ENCODE peak calls at places on chromosomes 7 and 10, in six cellular contexts. U is adrenal gland, Y is psoas muscle, X is transverse colon, C is gastrocnemius medialis, V is mammary epithelial cell. F is an unnamed sample. For H3K4me1, the result is how much of the 10 kb centered on the place peaks cover.

GRCh38 chr10:68340358-68341080 is 7.8 kb upstream of the PBLD start:
- DNase-seq in C (no peak), V (no peak), U (no peak), Y (no peak), X (no peak), F (no peak)

GRCh38 chr7:42138691-42139090 is 98.3 kb downstream of the GLI3 start:
- DNase-seq in Y (no peak), C (no peak), X (no peak), U (no peak), V (no peak), F (no peak)

GRCh38 chr10:93300981-93301380 is 181.2 kb downstream of the MYOF start:
- DNase-seq in C (no peak), V (no peak), U (no peak), Y (no peak), X (no peak), F (no peak)

GRCh38 chr7:520503-521161 is 986 bp upstream of the PDGFA start:
- DNase-seq in X (no peak), C (no peak), Y (no peak), V (no peak), U (no peak), F (no peak)

GRCh38 chr7:151657173-151657572 is 137.5 kb upstream of the RHEB start:
- DNase-seq in X (no peak), Y (no peak), U (no peak), V (no peak), C (peak), F (no peak)

GRCh38 chr7:90761584-90761983 is 165.5 kb downstream of the CDK14 start:
- DNase-seq in V (no peak), U (no peak), X (no peak), Y (no peak), C (no peak), F (no peak)

GRCh38 chr10:123502983-123503382 is 163.2 kb upstream of the GPR26 start:
- DNase-seq in U (no peak), Y (no peak), X (no peak), C (no peak), V (no peak), F (no peak)

GRCh38 chr10:116801658-116802057 is 47.6 kb upstream of the ENO4 start:
- DNase-seq in U (no peak), C (no peak), Y (no peak), X (no peak), V (no peak), F (no peak)

GRCh38 chr10:52485486-52485885 is 171.4 kb downstream of the DKK1 start:
- DNase-seq in X (no peak), V (no peak), Y (no peak), U (no peak), C (no peak), F (no peak)

GRCh38 chr10:24415455-24416169 is 206.7 kb downstream of the KIAA1217 start:
- DNase-seq in U (peak), C (peak), X (peak), Y (peak), V (peak), F (no peak)

GRCh38 chr7:30730996-30731395 is 20.9 kb upstream of the INMT start:
- DNase-seq in V (no peak), C (no peak), Y (no peak), X (no peak), U (no peak), F (no peak)

GRCh38 chr7:65397730-65398142 is 24.1 kb downstream of the ZNF92 start:
- DNase-seq in X (no peak), V (no peak), Y (no peak), C (no peak), U (no peak), F (no peak)

GRCh38 chr7:112422842-112423496 is 27.3 kb upstream of the IFRD1 start:
- DNase-seq in X (peak), U (peak), Y (peak), C (peak), V (peak), F (no peak)

GRCh38 chr7:131648491-131648890 is 92.1 kb upstream of the PODXL start:
- DNase-seq in Y (no peak), U (no peak), X (no peak), C (no peak), V (no peak), F (no peak)

GRCh38 chr10:821322-821721 is 110.2 kb downstream of the LARP4B start:
- DNase-seq in Y (no peak), U (no peak), X (no peak), C (no peak), V (peak), F (no peak)

GRCh38 chr10:131141645-131142445 is 169.7 kb downstream of the TCERG1L start:
- DNase-seq in V (no peak), C (no peak), X (no peak), Y (no peak), U (no peak), F (no peak)

GRCh38 chr7:29950480-29950879 is 39.1 kb downstream of the SCRN1 start:
- DNase-seq in Y (no peak), C (no peak), X (no peak), U (no peak), V (no peak), F (no peak)

GRCh38 chr10:81875680-81876252 is 772 bp downstream of the NRG3 start:
- DNase-seq in U (no peak), C (no peak), Y (no peak), X (no peak), V (no peak), F (no peak)

GRCh38 chr7:2321020-2321419 is 6.8 kb upstream of the SNX8 start:
- DNase-seq in Y (no peak), V (no peak), U (no peak), X (no peak), C (no peak), F (no peak)

GRCh38 chr10:60901561-60902235 is 42.3 kb downstream of the RHOBTB1 start:
- DNase-seq in C (peak), X (no peak), V (no peak), U (peak), Y (peak), F (no peak)

GRCh38 chr7:47008461-47008860 is 573.5 kb downstream of the TNS3 start:
- DNase-seq in Y (no peak), U (no peak), X (no peak), V (no peak), C (no peak), F (no peak)

GRCh38 chr7:87318741-87319140 is 26.7 kb upstream of the CROT start:
- DNase-seq in Y (no peak), X (no peak), U (no peak), V (no peak), C (no peak), F (no peak)

GRCh38 chr7:134856692-134857091 is 77.3 kb downstream of the CALD1 start:
- DNase-seq in X (no peak), Y (no peak), C (no peak), V (no peak), U (no peak), F (no peak)

GRCh38 chr7:55386541-55386940 is 21.4 kb downstream of the LANCL2 start:
- DNase-seq in Y (no peak), C (peak), X (no peak), V (no peak), U (no peak), F (no peak)

GRCh38 chr7:55381187-55381586 is 16.1 kb downstream of the LANCL2 start:
- DNase-seq in Y (no peak), V (no peak), C (no peak), X (no peak), U (no peak), F (no peak)

GRCh38 chr7:55377162-55377810 is 12.1 kb downstream of the LANCL2 start:
- DNase-seq in X (no peak), V (no peak), U (no peak), C (no peak), Y (no peak), F (no peak)

GRCh38 chr7:55382251-55382650 is 17.1 kb downstream of the LANCL2 start:
- DNase-seq in C (no peak), X (no peak), V (no peak), Y (no peak), U (no peak), F (no peak)

GRCh38 chr7:55381696-55382095 is 16.6 kb downstream of the LANCL2 start:
- DNase-seq in C (no peak), Y (no peak), U (no peak), X (no peak), V (no peak), F (no peak)
- TF ChIP-seq CTCF in C (no peak), Y (no peak), U (no peak), X (no peak), V (no peak), F (no peak)

DNA sequence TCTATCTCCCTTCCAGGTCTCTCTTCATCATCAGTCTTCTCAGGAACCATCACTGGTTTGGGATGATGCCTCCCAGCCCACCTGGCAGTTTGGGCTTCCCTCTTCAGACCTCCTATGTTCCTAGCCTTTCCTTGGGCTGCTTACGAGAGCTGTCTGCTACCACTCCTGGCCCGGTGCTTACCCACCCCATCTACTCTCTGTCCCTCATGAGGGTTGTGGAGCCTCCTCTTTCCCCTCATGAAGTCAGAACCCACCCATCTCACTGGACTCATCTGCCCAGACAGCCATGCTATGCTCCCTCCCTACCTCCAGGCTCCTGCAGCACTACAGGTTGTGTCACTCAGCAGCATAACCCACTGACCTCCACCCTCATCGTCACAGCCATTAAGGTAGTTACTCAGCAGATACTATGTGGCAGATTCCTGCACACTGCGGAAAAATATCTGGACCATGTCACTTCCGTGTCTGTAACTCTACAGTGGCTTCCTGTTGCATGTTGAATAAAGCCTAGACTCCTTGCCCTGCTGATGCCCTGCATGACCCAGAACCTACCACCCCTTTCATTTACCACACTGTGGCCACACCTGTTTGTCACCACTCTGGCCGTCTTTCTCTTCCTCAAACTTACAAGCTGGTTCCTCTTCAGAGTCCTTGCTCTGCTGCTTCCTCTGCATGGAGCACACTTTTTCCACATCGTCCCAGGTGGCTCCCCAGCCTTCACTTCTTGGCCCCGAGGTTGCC is 2.0 kb downstream of the DBNL start:
- DNase-seq in C (no peak), Y (no peak), U (no peak), X (no peak), V (no peak), F (peak)
- H3K4me3 ChIP-seq in C (no peak), Y (no peak), U (no peak), X (no peak), V (no peak), F (peak)

GRCh38 chr10:102420810-102421644 is at the start of gene FBXL15:
- DNase-seq in X (peak), U (peak), C (peak), Y (peak), V (peak), F (peak)
- H3K4me1 ChIP-seq in X (under half), U (under half), C (under half), Y (under half), V (under half), F (under half)

GRCh38 chr7:144784943-144785342 is 50.9 kb downstream of the TPK1 start:
- DNase-seq in C (peak), Y (no peak), X (no peak), U (no peak), V (no peak), F (no peak)
- TF ChIP-seq CTCF in C (no peak), Y (no peak), X (no peak), U (no peak), V (no peak), F (no peak)